ENCODE peak calls at places on chromosome 13, in ten cellular contexts. One of them, this sample, is unnamed. For H3K9me3, the result is how much of the 10 kb centered on the place peaks cover.

GRCh38 chr13:48400820-48401219 is 12.1 kb downstream of the LPAR6 start:
- DNase-seq in A673: peak
- DNase-seq in ovary: no peak
- DNase-seq in tibial artery: no peak
- DNase-seq in IMR-90: peak
- DNase-seq in A549: no peak
- DNase-seq in uterus: no peak
- DNase-seq in Peyer's patch: no peak
- DNase-seq in CD8-positive, alpha-beta T cell: no peak
- DNase-seq in endodermal cell: no peak
- DNase-seq in this sample: peak

GRCh38 chr13:40285634-40286033 is 380.8 kb downstream of the FOXO1 start:
- DNase-seq in A673: no peak
- DNase-seq in ovary: no peak
- DNase-seq in tibial artery: no peak
- DNase-seq in IMR-90: no peak
- DNase-seq in A549: no peak
- DNase-seq in uterus: no peak
- DNase-seq in Peyer's patch: no peak
- DNase-seq in CD8-positive, alpha-beta T cell: no peak
- DNase-seq in endodermal cell: no peak
- DNase-seq in this sample: no peak

GRCh38 chr13:110197471-110197870 is 109.5 kb downstream of the COL4A1 start:
- DNase-seq in A673: no peak
- DNase-seq in ovary: no peak
- DNase-seq in tibial artery: no peak
- DNase-seq in IMR-90: no peak
- DNase-seq in A549: no peak
- DNase-seq in uterus: no peak
- DNase-seq in Peyer's patch: no peak
- DNase-seq in CD8-positive, alpha-beta T cell: no peak
- DNase-seq in endodermal cell: no peak
- DNase-seq in this sample: no peak

GRCh38 chr13:98822238-98822606 is 69.8 kb upstream of the SLC15A1 start:
- DNase-seq in A673: no peak
- DNase-seq in ovary: no peak
- DNase-seq in tibial artery: no peak
- DNase-seq in IMR-90: peak
- DNase-seq in A549: no peak
- DNase-seq in uterus: no peak
- DNase-seq in Peyer's patch: no peak
- DNase-seq in CD8-positive, alpha-beta T cell: no peak
- DNase-seq in endodermal cell: no peak
- DNase-seq in this sample: no peak

GRCh38 chr13:94825507-94825906 is 113.2 kb upstream of the SOX21 start:
- DNase-seq in A673: peak
- DNase-seq in ovary: peak
- DNase-seq in tibial artery: peak
- DNase-seq in IMR-90: no peak
- DNase-seq in A549: no peak
- DNase-seq in uterus: peak
- DNase-seq in Peyer's patch: no peak
- DNase-seq in CD8-positive, alpha-beta T cell: no peak
- DNase-seq in endodermal cell: peak
- DNase-seq in this sample: no peak

GRCh38 chr13:23628250-23628649 is 58.0 kb downstream of the TNFRSF19 start:
- DNase-seq in A673: no peak
- DNase-seq in ovary: no peak
- DNase-seq in tibial artery: no peak
- DNase-seq in IMR-90: no peak
- DNase-seq in A549: no peak
- DNase-seq in uterus: no peak
- DNase-seq in Peyer's patch: no peak
- DNase-seq in CD8-positive, alpha-beta T cell: no peak
- DNase-seq in endodermal cell: peak
- DNase-seq in this sample: no peak

GRCh38 chr13:66553391-66553790 is 676.7 kb downstream of the PCDH9 start:
- DNase-seq in A673: no peak
- DNase-seq in ovary: no peak
- DNase-seq in tibial artery: no peak
- DNase-seq in IMR-90: peak
- DNase-seq in A549: no peak
- DNase-seq in uterus: no peak
- DNase-seq in Peyer's patch: no peak
- DNase-seq in CD8-positive, alpha-beta T cell: no peak
- DNase-seq in endodermal cell: no peak
- DNase-seq in this sample: no peak

GRCh38 chr13:75425216-75426009 is 56.6 kb downstream of the TBC1D4 start:
- DNase-seq in A673: no peak
- DNase-seq in ovary: no peak
- DNase-seq in tibial artery: no peak
- DNase-seq in IMR-90: no peak
- DNase-seq in A549: no peak
- DNase-seq in uterus: no peak
- DNase-seq in Peyer's patch: no peak
- DNase-seq in CD8-positive, alpha-beta T cell: no peak
- DNase-seq in endodermal cell: no peak
- DNase-seq in this sample: no peak

DNA sequence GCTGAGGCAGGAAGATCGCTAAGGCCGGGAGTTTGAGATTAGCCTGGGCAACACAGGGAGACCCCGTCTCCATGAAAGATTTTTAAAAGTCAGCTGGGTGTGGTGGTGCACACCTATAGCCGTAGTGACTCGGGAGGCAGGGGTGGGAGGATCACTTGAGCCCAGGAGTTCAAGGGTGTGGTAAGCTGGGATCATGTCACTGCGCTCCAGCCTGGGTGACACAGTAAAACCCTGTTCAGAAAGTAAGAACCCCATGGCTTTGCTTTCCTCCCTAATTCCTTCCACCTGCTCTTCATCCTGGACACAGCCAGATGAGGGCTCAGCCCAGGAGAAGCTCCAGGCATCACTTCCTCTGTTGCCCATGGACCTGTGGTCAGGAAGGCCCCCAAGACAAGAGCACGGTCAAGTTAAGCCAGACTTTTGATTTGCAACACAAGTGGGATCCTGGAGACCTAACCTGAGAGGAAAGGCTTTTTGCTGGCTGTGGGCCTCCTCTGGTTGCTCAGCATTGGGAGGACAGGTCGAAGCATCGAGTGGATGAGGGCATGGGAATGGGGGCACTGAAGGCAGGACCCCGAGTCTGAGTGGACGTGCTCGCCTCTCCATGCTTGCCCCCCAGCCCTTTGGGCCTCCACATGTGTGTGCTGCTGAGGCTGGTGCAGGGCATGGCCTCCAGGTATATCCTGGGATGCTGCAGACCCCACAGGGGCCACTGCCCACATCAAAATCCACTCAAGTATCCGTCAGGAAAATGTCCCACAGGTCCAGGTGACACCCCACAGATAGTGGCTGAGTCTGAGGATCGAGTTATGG is 25.4 kb downstream of the TUBA3C start:
- DNase-seq in A673: no peak
- DNase-seq in ovary: no peak
- DNase-seq in tibial artery: no peak
- DNase-seq in IMR-90: no peak
- DNase-seq in A549: no peak
- DNase-seq in uterus: no peak
- DNase-seq in Peyer's patch: no peak
- DNase-seq in CD8-positive, alpha-beta T cell: no peak
- DNase-seq in endodermal cell: no peak
- DNase-seq in this sample: no peak
- H3K9me3 ChIP-seq in A673: under half
- H3K9me3 ChIP-seq in ovary: under half
- H3K9me3 ChIP-seq in tibial artery: under half
- H3K9me3 ChIP-seq in IMR-90: half or more
- H3K9me3 ChIP-seq in A549: under half
- H3K9me3 ChIP-seq in uterus: under half
- H3K9me3 ChIP-seq in Peyer's patch: under half
- H3K9me3 ChIP-seq in CD8-positive, alpha-beta T cell: under half
- H3K9me3 ChIP-seq in endodermal cell: half or more
- H3K9me3 ChIP-seq in this sample: under half

GRCh38 chr13:54591540-54591939 is 1562.9 kb downstream of the OLFM4 start:
- DNase-seq in A673: no peak
- DNase-seq in ovary: no peak
- DNase-seq in tibial artery: no peak
- DNase-seq in IMR-90: no peak
- DNase-seq in A549: no peak
- DNase-seq in uterus: no peak
- DNase-seq in Peyer's patch: no peak
- DNase-seq in CD8-positive, alpha-beta T cell: no peak
- DNase-seq in endodermal cell: no peak
- DNase-seq in this sample: no peak
- TF ChIP-seq CTCF in A673: no peak
- TF ChIP-seq CTCF in ovary: no peak
- TF ChIP-seq CTCF in tibial artery: no peak
- TF ChIP-seq CTCF in IMR-90: no peak
- TF ChIP-seq CTCF in A549: no peak
- TF ChIP-seq CTCF in uterus: no peak
- TF ChIP-seq CTCF in Peyer's patch: no peak
- TF ChIP-seq CTCF in CD8-positive, alpha-beta T cell: no peak
- TF ChIP-seq CTCF in endodermal cell: no peak
- TF ChIP-seq CTCF in this sample: no peak

DNA sequence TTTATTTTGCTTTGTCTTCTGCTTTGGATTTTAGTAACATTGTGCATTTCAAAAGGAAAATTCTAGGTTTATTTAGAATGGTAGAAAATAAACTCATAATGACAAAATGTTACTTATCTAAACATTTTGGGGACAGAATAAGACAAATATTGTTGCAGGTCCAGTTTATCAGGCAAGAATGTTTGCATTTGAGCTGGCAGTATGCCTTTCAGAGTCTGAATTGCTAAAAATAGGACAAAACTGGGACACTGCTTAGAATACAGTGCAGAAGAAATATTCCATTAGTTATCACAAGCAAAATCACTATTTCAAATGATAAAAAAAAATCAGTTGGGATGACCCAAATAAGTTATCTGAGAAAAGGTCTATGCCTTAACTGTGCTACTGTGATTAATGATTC is 870.3 kb upstream of the MIR17HG start:
- DNase-seq in A673: no peak
- DNase-seq in ovary: no peak
- DNase-seq in tibial artery: no peak
- DNase-seq in IMR-90: no peak
- DNase-seq in A549: no peak
- DNase-seq in uterus: no peak
- DNase-seq in Peyer's patch: no peak
- DNase-seq in CD8-positive, alpha-beta T cell: no peak
- DNase-seq in endodermal cell: no peak
- DNase-seq in this sample: no peak
- H3K9me3 ChIP-seq in A673: under half
- H3K9me3 ChIP-seq in ovary: under half
- H3K9me3 ChIP-seq in tibial artery: under half
- H3K9me3 ChIP-seq in IMR-90: under half
- H3K9me3 ChIP-seq in A549: under half
- H3K9me3 ChIP-seq in uterus: under half
- H3K9me3 ChIP-seq in Peyer's patch: under half
- H3K9me3 ChIP-seq in CD8-positive, alpha-beta T cell: under half
- H3K9me3 ChIP-seq in endodermal cell: under half
- H3K9me3 ChIP-seq in this sample: under half

GRCh38 chr13:85265296-85265695 is 533.9 kb downstream of the SLITRK6 start:
- DNase-seq in A673: no peak
- DNase-seq in ovary: no peak
- DNase-seq in tibial artery: no peak
- DNase-seq in IMR-90: no peak
- DNase-seq in A549: no peak
- DNase-seq in uterus: no peak
- DNase-seq in Peyer's patch: no peak
- DNase-seq in CD8-positive, alpha-beta T cell: no peak
- DNase-seq in endodermal cell: no peak
- DNase-seq in this sample: no peak

GRCh38 chr13:85266331-85266730 is 532.9 kb downstream of the SLITRK6 start:
- DNase-seq in A673: no peak
- DNase-seq in ovary: no peak
- DNase-seq in tibial artery: no peak
- DNase-seq in IMR-90: no peak
- DNase-seq in A549: no peak
- DNase-seq in uterus: no peak
- DNase-seq in Peyer's patch: no peak
- DNase-seq in CD8-positive, alpha-beta T cell: no peak
- DNase-seq in endodermal cell: peak
- DNase-seq in this sample: no peak

GRCh38 chr13:85266771-85267170 is 532.4 kb downstream of the SLITRK6 start:
- DNase-seq in A673: no peak
- DNase-seq in ovary: no peak
- DNase-seq in tibial artery: no peak
- DNase-seq in IMR-90: no peak
- DNase-seq in A549: no peak
- DNase-seq in uterus: no peak
- DNase-seq in Peyer's patch: no peak
- DNase-seq in CD8-positive, alpha-beta T cell: no peak
- DNase-seq in endodermal cell: peak
- DNase-seq in this sample: no peak

GRCh38 chr13:85260896-85261295 is 538.3 kb downstream of the SLITRK6 start:
- DNase-seq in A673: no peak
- DNase-seq in ovary: no peak
- DNase-seq in tibial artery: no peak
- DNase-seq in IMR-90: no peak
- DNase-seq in A549: no peak
- DNase-seq in uterus: no peak
- DNase-seq in Peyer's patch: no peak
- DNase-seq in CD8-positive, alpha-beta T cell: no peak
- DNase-seq in endodermal cell: peak
- DNase-seq in this sample: no peak

DNA sequence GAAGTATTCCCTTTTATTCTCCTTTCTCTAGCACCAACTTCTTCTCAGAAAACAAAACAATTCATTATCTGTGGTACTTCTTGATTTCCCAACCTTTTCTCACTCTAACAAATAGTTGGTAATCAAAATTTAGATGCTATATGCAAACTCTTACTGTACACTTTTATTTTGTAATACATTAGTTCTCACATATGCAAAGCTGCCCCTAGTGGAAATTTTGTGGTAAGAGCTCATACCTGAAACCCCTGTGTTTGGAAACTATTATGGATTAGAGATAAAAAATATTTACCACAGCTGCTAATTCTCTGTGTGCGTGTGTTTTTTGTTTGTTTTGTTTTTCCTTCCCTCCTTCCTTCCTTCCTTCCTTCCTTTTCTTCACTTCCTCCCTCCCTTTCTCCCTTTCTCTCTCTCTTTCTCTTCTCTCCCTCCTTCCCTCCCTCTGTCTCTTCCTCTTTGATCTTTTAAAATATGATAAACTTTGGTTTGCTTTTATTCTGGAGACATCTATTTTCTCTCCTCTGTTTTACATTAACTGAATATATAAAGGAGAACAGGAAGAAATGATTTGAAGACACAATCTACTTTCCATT is 537.4 kb downstream of the SLITRK6 start:
- DNase-seq in A673: peak
- DNase-seq in ovary: no peak
- DNase-seq in tibial artery: no peak
- DNase-seq in IMR-90: peak
- DNase-seq in A549: no peak
- DNase-seq in uterus: no peak
- DNase-seq in Peyer's patch: no peak
- DNase-seq in CD8-positive, alpha-beta T cell: no peak
- DNase-seq in endodermal cell: no peak
- DNase-seq in this sample: no peak
- TF ChIP-seq CTCF in A673: peak
- TF ChIP-seq CTCF in ovary: no peak
- TF ChIP-seq CTCF in tibial artery: no peak
- TF ChIP-seq CTCF in IMR-90: peak
- TF ChIP-seq CTCF in A549: peak
- TF ChIP-seq CTCF in uterus: no peak
- TF ChIP-seq CTCF in Peyer's patch: no peak
- TF ChIP-seq CTCF in CD8-positive, alpha-beta T cell: peak
- TF ChIP-seq CTCF in endodermal cell: peak
- TF ChIP-seq CTCF in this sample: peak

This sample was measured in Caco-2.